ENCODE peak calls at places on chromosomes 11 and 22, in eight cellular contexts. One of them, this sample, is unnamed.

GRCh38 chr22:37045958-37046357 is 5.6 kb upstream of the KCTD17 start:
- DNase-seq in sigmoid colon: no peak
- DNase-seq in IMR-90: peak; percentile 62
- DNase-seq in heart left ventricle: no peak
- DNase-seq in uterus: no peak
- DNase-seq in A549: peak; percentile 32
- DNase-seq in HepG2: no peak
- DNase-seq in prostate gland: no peak
- DNase-seq in this sample: no peak

GRCh38 chr11:73310661-73311393 is 2.8 kb downstream of the ARHGEF17 start:
- DNase-seq in sigmoid colon: peak; percentile 67
- DNase-seq in IMR-90: no peak
- DNase-seq in heart left ventricle: no peak
- DNase-seq in uterus: no peak
- DNase-seq in A549: no peak
- DNase-seq in HepG2: no peak
- DNase-seq in prostate gland: no peak
- DNase-seq in this sample: peak; percentile 65

GRCh38 chr11:81245791-81246190 is 1487.9 kb downstream of the FAM181B start:
- DNase-seq in sigmoid colon: no peak
- DNase-seq in IMR-90: no peak
- DNase-seq in heart left ventricle: no peak
- DNase-seq in uterus: no peak
- DNase-seq in A549: no peak
- DNase-seq in HepG2: no peak
- DNase-seq in prostate gland: no peak
- DNase-seq in this sample: no peak

GRCh38 chr11:96540875-96541274 is 151.1 kb downstream of the JRKL start:
- DNase-seq in sigmoid colon: no peak
- DNase-seq in IMR-90: no peak
- DNase-seq in heart left ventricle: no peak
- DNase-seq in uterus: no peak
- DNase-seq in A549: no peak
- DNase-seq in HepG2: no peak
- DNase-seq in prostate gland: no peak
- DNase-seq in this sample: no peak

GRCh38 chr11:76669901-76670474 is 559 bp downstream of the LRRC32 start:
- DNase-seq in sigmoid colon: peak; percentile 74
- DNase-seq in IMR-90: peak; percentile 88
- DNase-seq in heart left ventricle: peak; percentile 69
- DNase-seq in uterus: peak; percentile 64
- DNase-seq in A549: no peak
- DNase-seq in HepG2: no peak
- DNase-seq in prostate gland: no peak
- DNase-seq in this sample: no peak

GRCh38 chr22:32700186-32700882 is 101.2 kb upstream of the TIMP3 start:
- DNase-seq in sigmoid colon: no peak
- DNase-seq in IMR-90: peak; percentile 58
- DNase-seq in heart left ventricle: peak; percentile 21
- DNase-seq in uterus: peak; percentile 23
- DNase-seq in A549: no peak
- DNase-seq in HepG2: peak; percentile 44
- DNase-seq in prostate gland: no peak
- DNase-seq in this sample: no peak

GRCh38 chr11:29009426-29009825 is 901.2 kb downstream of the METTL15 start:
- DNase-seq in sigmoid colon: no peak
- DNase-seq in IMR-90: no peak
- DNase-seq in heart left ventricle: no peak
- DNase-seq in uterus: no peak
- DNase-seq in A549: no peak
- DNase-seq in HepG2: no peak
- DNase-seq in prostate gland: no peak
- DNase-seq in this sample: no peak

GRCh38 chr11:17602105-17603001 is 55.3 kb downstream of the OTOG start:
- DNase-seq in sigmoid colon: peak; percentile 40
- DNase-seq in IMR-90: no peak
- DNase-seq in heart left ventricle: no peak
- DNase-seq in uterus: no peak
- DNase-seq in A549: no peak
- DNase-seq in HepG2: no peak
- DNase-seq in prostate gland: no peak
- DNase-seq in this sample: no peak

GRCh38 chr22:32995335-32995734 is 62.8 kb downstream of the SYN3 start:
- DNase-seq in sigmoid colon: no peak
- DNase-seq in IMR-90: no peak
- DNase-seq in heart left ventricle: no peak
- DNase-seq in uterus: no peak
- DNase-seq in A549: no peak
- DNase-seq in HepG2: no peak
- DNase-seq in prostate gland: no peak
- DNase-seq in this sample: no peak

GRCh38 chr11:9344046-9344680 is 29.8 kb upstream of the TMEM41B start:
- DNase-seq in sigmoid colon: no peak
- DNase-seq in IMR-90: no peak
- DNase-seq in heart left ventricle: no peak
- DNase-seq in uterus: no peak
- DNase-seq in A549: no peak
- DNase-seq in HepG2: peak; percentile 23
- DNase-seq in prostate gland: no peak
- DNase-seq in this sample: no peak

GRCh38 chr11:13962562-13963168 is at the start of gene SPON1:
- DNase-seq in sigmoid colon: peak; percentile 75
- DNase-seq in IMR-90: peak; percentile 15
- DNase-seq in heart left ventricle: peak; percentile 29
- DNase-seq in uterus: peak; percentile 63
- DNase-seq in A549: no peak
- DNase-seq in HepG2: no peak
- DNase-seq in prostate gland: no peak
- DNase-seq in this sample: peak; percentile 64

GRCh38 chr22:48554893-48555552 is 1272.7 kb downstream of the BRD1 start:
- DNase-seq in sigmoid colon: no peak
- DNase-seq in IMR-90: no peak
- DNase-seq in heart left ventricle: no peak
- DNase-seq in uterus: no peak
- DNase-seq in A549: peak; percentile 39
- DNase-seq in HepG2: no peak
- DNase-seq in prostate gland: no peak
- DNase-seq in this sample: no peak

GRCh38 chr11:64438986-64439771 is 80.2 kb downstream of the RPS6KA4 start:
- DNase-seq in sigmoid colon: no peak
- DNase-seq in IMR-90: no peak
- DNase-seq in heart left ventricle: no peak
- DNase-seq in uterus: no peak
- DNase-seq in A549: no peak
- DNase-seq in HepG2: no peak
- DNase-seq in prostate gland: no peak
- DNase-seq in this sample: no peak

GRCh38 chr11:3353066-3353465 is 25.9 kb downstream of the ZNF195 start:
- DNase-seq in sigmoid colon: no peak
- DNase-seq in IMR-90: no peak
- DNase-seq in heart left ventricle: no peak
- DNase-seq in uterus: no peak
- DNase-seq in A549: no peak
- DNase-seq in HepG2: no peak
- DNase-seq in prostate gland: no peak
- DNase-seq in this sample: no peak

GRCh38 chr11:3357302-3357701 is 21.6 kb downstream of the ZNF195 start:
- DNase-seq in sigmoid colon: no peak
- DNase-seq in IMR-90: no peak
- DNase-seq in heart left ventricle: no peak
- DNase-seq in uterus: no peak
- DNase-seq in A549: no peak
- DNase-seq in HepG2: no peak
- DNase-seq in prostate gland: no peak
- DNase-seq in this sample: no peak

GRCh38 chr11:3359092-3359824 is 19.7 kb downstream of the ZNF195 start:
- DNase-seq in sigmoid colon: no peak
- DNase-seq in IMR-90: no peak
- DNase-seq in heart left ventricle: no peak
- DNase-seq in uterus: no peak
- DNase-seq in A549: no peak
- DNase-seq in HepG2: no peak
- DNase-seq in prostate gland: no peak
- DNase-seq in this sample: no peak

GRCh38 chr11:3356858-3357257 is 22.1 kb downstream of the ZNF195 start:
- DNase-seq in sigmoid colon: no peak
- DNase-seq in IMR-90: no peak
- DNase-seq in heart left ventricle: no peak
- DNase-seq in uterus: no peak
- DNase-seq in A549: no peak
- DNase-seq in HepG2: no peak
- DNase-seq in prostate gland: no peak
- DNase-seq in this sample: no peak

GRCh38 chr11:3357994-3358676 is 20.8 kb downstream of the ZNF195 start:
- DNase-seq in sigmoid colon: no peak
- DNase-seq in IMR-90: no peak
- DNase-seq in heart left ventricle: no peak
- DNase-seq in uterus: no peak
- DNase-seq in A549: no peak
- DNase-seq in HepG2: no peak
- DNase-seq in prostate gland: no peak
- DNase-seq in this sample: no peak
- H3K9me3 ChIP-seq in sigmoid colon: peaks cover 5% of the 10 kb centered on the region
- H3K9me3 ChIP-seq in IMR-90: peaks cover 76% of the 10 kb centered on the region
- H3K9me3 ChIP-seq in heart left ventricle: peaks cover 88% of the 10 kb centered on the region
- H3K9me3 ChIP-seq in uterus: no peaks in the 10 kb centered on the region
- H3K9me3 ChIP-seq in A549: peaks cover 96% of the 10 kb centered on the region
- H3K9me3 ChIP-seq in HepG2: peaks cover 90% of the 10 kb centered on the region
- H3K9me3 ChIP-seq in prostate gland: no peaks in the 10 kb centered on the region
- H3K9me3 ChIP-seq in this sample: peaks cover 41% of the 10 kb centered on the region

GRCh38 chr11:978781-979180 is 53.1 kb downstream of the AP2A2 start:
- DNase-seq in sigmoid colon: no peak
- DNase-seq in IMR-90: no peak
- DNase-seq in heart left ventricle: no peak
- DNase-seq in uterus: no peak
- DNase-seq in A549: no peak
- DNase-seq in HepG2: no peak
- DNase-seq in prostate gland: no peak
- DNase-seq in this sample: no peak
- H3K4me1 ChIP-seq in sigmoid colon: peaks cover 5% of the 10 kb centered on the region
- H3K4me1 ChIP-seq in IMR-90: no peaks in the 10 kb centered on the region
- H3K4me1 ChIP-seq in heart left ventricle: no peaks in the 10 kb centered on the region
- H3K4me1 ChIP-seq in uterus: no peaks in the 10 kb centered on the region
- H3K4me1 ChIP-seq in A549: peaks cover 4% of the 10 kb centered on the region
- H3K4me1 ChIP-seq in HepG2: no peaks in the 10 kb centered on the region
- H3K4me1 ChIP-seq in prostate gland: peaks cover 3% of the 10 kb centered on the region
- H3K4me1 ChIP-seq in this sample: peaks cover 15% of the 10 kb centered on the region

DNA sequence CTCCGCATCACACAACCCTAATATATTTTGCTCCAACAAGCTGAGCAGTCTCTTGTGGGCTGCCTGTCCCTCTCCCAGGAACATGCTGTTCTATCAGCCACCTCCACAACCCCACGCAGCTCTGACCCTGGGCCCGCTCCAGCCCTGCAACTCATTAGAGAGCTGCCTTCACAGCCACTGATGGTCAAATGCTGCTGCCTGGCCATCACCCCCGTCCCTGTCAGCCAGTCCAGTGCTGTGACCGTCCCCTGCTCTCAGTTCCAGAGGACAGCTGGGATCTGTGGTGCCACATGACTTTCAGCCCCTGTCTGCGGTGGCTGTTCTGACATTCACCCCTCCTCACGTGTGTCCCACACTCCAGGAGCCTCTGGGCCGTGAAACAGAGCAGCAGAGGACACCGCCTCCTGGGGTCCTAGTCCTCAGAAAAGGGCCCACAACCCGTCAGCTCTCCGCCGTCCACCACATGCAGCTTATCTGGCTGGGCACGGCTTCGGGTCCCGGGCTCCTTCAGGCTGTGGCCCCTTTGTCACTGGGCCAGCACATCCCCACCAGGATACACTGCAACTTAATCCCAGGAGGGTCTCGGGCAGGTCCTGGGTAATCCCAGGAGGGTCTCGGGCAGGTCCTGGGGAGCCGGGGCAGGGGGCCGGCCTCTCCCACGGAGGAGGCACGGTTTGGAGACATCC is 14.9 kb downstream of the CRELD2 start:
- DNase-seq in sigmoid colon: peak; percentile 94
- DNase-seq in IMR-90: no peak
- DNase-seq in heart left ventricle: peak; percentile 60
- DNase-seq in uterus: peak; percentile 73
- DNase-seq in A549: no peak
- DNase-seq in HepG2: no peak
- DNase-seq in prostate gland: no peak
- DNase-seq in this sample: no peak
- TF ChIP-seq POLR2A in sigmoid colon: no peak
- TF ChIP-seq POLR2A in IMR-90: no peak
- TF ChIP-seq POLR2A in heart left ventricle: peak; percentile 58
- TF ChIP-seq POLR2A in uterus: no peak
- TF ChIP-seq POLR2A in A549: no peak
- TF ChIP-seq POLR2A in HepG2: no peak
- TF ChIP-seq POLR2A in prostate gland: no peak
- TF ChIP-seq POLR2A in this sample: no peak

GRCh38 chr11:92046103-92046502 is 178.5 kb upstream of the FAT3 start:
- DNase-seq in sigmoid colon: no peak
- DNase-seq in IMR-90: no peak
- DNase-seq in heart left ventricle: no peak
- DNase-seq in uterus: no peak
- DNase-seq in A549: no peak
- DNase-seq in HepG2: no peak
- DNase-seq in prostate gland: no peak
- DNase-seq in this sample: no peak
- H3K9me3 ChIP-seq in sigmoid colon: no peaks in the 10 kb centered on the region
- H3K9me3 ChIP-seq in IMR-90: no peaks in the 10 kb centered on the region
- H3K9me3 ChIP-seq in heart left ventricle: no peaks in the 10 kb centered on the region
- H3K9me3 ChIP-seq in uterus: no peaks in the 10 kb centered on the region
- H3K9me3 ChIP-seq in A549: no peaks in the 10 kb centered on the region
- H3K9me3 ChIP-seq in HepG2: peaks cover 9% of the 10 kb centered on the region
- H3K9me3 ChIP-seq in prostate gland: no peaks in the 10 kb centered on the region
- H3K9me3 ChIP-seq in this sample: no peaks in the 10 kb centered on the region

This sample was measured in suprapubic skin.